ENCODE peak calls at places on chromosomes 6 and 20, in four cellular contexts. G is GM10248, X is H9, T is mesothelial cell of epicardium. D is an unnamed sample.
A peak's percentile ranks its signal among the peaks of the same experiment; 100 is the strongest.

GRCh38 chr20:9311132-9311531 is 203.3 kb upstream of the LAMP5 start:
- DNase-seq in G (no peak), X (no peak), T (no peak), D (no peak)

GRCh38 chr6:170277893-170278742 is 12.8 kb downstream of the DLL1 start:
- DNase-seq in G (no peak), X (no peak), T (no peak), D (no peak)

GRCh38 chr20:52242237-52243230 is 51.0 kb upstream of the ZFP64 start:
- DNase-seq in G (peak; percentile 31), X (no peak), T (no peak), D (no peak)

GRCh38 chr6:121285041-121285440 is 49.2 kb downstream of the TBC1D32 start:
- DNase-seq in G (no peak), X (no peak), T (no peak), D (no peak)

GRCh38 chr6:122530440-122531046 is 58.9 kb upstream of the SERINC1 start:
- DNase-seq in G (peak; percentile 39), X (peak; percentile 57), T (peak; percentile 46), D (no peak)

GRCh38 chr6:107080036-107080435 is 35.3 kb downstream of the BEND3 start:
- DNase-seq in G (no peak), X (peak; percentile 69), T (no peak), D (no peak)

GRCh38 chr6:46983007-46983411 is 59.1 kb downstream of the ADGRF1 start:
- DNase-seq in G (no peak), X (peak; percentile 36), T (no peak), D (no peak)

GRCh38 chr20:36051318-36052116 is 83.1 kb downstream of the CNBD2 start:
- DNase-seq in G (no peak), X (peak; percentile 30), T (no peak), D (no peak)

GRCh38 chr6:89494131-89494793 is 61.3 kb downstream of the ANKRD6 start:
- DNase-seq in G (no peak), X (peak; percentile 41), T (no peak), D (no peak)

GRCh38 chr20:54433653-54434052 is 41.7 kb upstream of the DOK5 start:
- DNase-seq in G (no peak), X (no peak), T (no peak), D (no peak)

GRCh38 chr20:50198211-50198666 is 7.6 kb downstream of the CEBPB start:
- DNase-seq in G (no peak), X (no peak), T (no peak), D (no peak)

GRCh38 chr6:15329154-15329781 is 83.4 kb downstream of the JARID2 start:
- DNase-seq in G (no peak), X (no peak), T (no peak), D (no peak)

GRCh38 chr6:15324427-15324985 is 78.6 kb downstream of the JARID2 start:
- DNase-seq in G (no peak), X (no peak), T (no peak), D (no peak)

GRCh38 chr6:15326072-15326614 is 80.3 kb downstream of the JARID2 start:
- DNase-seq in G (no peak), X (no peak), T (no peak), D (no peak)

GRCh38 chr6:15325540-15325955 is 79.7 kb downstream of the JARID2 start:
- DNase-seq in G (no peak), X (no peak), T (no peak), D (no peak)

DNA sequence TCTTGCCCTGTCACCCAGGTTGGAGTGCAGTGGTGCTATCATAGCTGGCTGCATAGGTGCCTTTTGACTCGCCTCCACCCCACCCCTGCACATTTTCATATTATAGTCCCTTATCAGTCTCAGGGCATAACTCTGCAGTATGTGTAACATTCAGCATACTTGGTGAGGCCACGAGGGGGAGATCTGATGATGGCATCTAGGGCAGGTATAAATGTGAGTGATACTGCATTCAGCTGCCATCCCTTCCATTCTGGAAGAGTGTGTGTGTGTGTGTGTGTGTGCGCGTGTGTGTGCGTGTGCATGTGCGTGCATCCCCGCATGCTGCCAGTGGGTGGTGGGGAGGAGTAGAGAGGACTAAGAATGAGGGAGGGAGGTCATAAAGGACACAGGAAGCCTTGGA is 81.4 kb downstream of the JARID2 start:
- DNase-seq in G (peak; percentile 48), X (no peak), T (no peak), D (no peak)
- TF ChIP-seq CTCF in G (peak; percentile 44), X (peak; percentile 11), T (no peak), D (no peak)

GRCh38 chr6:149300563-149300962 is 16.9 kb upstream of the TAB2 start:
- DNase-seq in G (no peak), X (no peak), T (no peak), D (no peak)

GRCh38 chr6:149303468-149303867 is 14.0 kb upstream of the TAB2 start:
- DNase-seq in G (no peak), X (no peak), T (no peak), D (no peak)

GRCh38 chr6:149306967-149307366 is 10.5 kb upstream of the TAB2 start:
- DNase-seq in G (no peak), X (no peak), T (no peak), D (no peak)

GRCh38 chr6:149302723-149303122 is 14.8 kb upstream of the TAB2 start:
- DNase-seq in G (no peak), X (no peak), T (no peak), D (no peak)

DNA sequence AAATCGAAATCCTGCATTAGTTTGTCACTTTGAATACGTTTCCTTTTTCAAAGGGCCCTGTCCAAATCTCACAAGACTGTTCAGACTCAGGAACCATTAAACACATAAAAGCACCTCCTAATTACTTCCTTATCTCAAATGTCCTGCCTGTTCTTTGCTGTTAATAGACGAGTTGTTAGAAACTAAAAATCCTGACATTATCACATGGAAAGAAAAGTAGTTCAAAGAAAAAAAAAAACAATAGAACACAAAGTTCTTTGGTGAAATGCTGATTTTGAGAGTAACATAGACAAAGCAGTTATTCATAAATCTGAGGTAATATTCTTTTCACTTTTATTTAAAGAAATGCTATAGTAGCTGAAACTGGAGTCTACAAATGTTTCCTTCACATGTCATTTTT is 12.1 kb upstream of the TAB2 start:
- DNase-seq in G (no peak), X (no peak), T (no peak), D (no peak)
- TF ChIP-seq CTCF in G (no peak), X (no peak), T (no peak), D (no peak)

GRCh38 chr6:168909288-168909687 is 344.4 kb downstream of the THBS2 start:
- DNase-seq in G (no peak), X (no peak), T (peak; percentile 24), D (no peak)

GRCh38 chr6:168908166-168908565 is 345.5 kb downstream of the THBS2 start:
- DNase-seq in G (no peak), X (no peak), T (no peak), D (no peak)

GRCh38 chr6:168905451-168906090 is 348.1 kb downstream of the THBS2 start:
- DNase-seq in G (no peak), X (no peak), T (no peak), D (no peak)

GRCh38 chr6:168906251-168906845 is 347.3 kb downstream of the THBS2 start:
- DNase-seq in G (no peak), X (no peak), T (no peak), D (no peak)

DNA sequence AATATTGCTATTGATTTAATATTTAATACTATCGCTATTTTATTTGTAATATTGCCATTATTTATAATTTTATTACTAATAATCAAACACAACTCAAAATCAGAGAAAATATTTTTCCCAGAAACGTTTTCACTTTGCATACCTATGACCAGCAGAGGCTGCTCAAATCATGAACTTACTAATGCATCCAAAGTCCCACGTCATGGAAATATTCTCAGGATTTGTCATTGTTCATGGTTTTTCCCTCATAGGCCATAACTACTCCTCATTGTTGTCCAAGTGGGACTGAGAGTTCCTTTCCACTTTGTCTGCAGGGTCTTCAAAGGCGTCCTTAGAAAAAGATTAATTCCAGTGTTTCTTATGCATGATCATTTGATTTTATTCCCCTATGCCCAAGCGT is 344.8 kb downstream of the THBS2 start:
- DNase-seq in G (no peak), X (no peak), T (no peak), D (no peak)
- TF ChIP-seq CTCF in G (no peak), X (no peak), T (no peak), D (no peak)

DNA sequence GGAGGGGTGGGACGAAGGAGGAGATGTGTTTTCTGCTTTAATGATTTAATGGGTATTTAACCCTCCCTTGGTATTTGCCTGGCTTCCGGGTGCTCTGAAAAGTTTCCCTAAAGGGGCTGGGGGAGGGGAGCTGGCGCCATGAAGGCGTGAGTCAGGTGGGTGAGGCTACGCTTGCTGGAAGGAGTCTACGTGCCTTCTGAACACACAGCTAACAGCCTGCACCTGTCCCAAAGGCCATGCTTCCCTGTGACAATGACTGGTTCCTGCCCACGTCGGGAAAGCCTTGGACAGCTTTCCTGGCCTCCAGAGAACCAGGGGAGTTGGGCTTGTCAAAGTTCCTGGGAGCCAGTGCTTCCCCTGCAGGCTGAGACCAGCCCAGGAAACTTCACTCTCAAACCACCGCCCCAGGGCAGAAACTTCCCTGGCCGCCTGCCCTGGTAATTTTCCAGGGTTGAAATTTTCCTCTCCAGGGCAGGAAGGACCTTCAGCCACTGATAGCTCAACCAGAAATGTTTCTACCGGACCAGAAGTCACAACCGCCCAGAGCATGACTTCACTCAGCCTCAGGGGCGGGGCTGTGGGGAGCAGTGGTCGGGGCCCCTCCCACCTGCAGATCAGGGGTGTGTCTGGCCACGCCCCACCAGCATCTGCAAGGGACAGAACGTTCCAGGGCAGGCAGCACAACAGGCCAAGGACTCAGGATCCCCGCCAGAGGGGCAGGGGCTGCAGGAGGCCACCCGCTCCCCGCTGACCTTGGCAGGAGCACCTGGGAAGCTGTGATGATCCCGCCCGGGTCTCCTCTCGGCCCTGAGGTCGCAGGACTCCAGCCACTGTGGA is 18.6 kb upstream of the SLCO4A1 start:
- DNase-seq in G (peak; percentile 99), X (peak; percentile 93), T (peak; percentile 84), D (peak; percentile 82)
- TF ChIP-seq CTCF in G (no peak), X (no peak), T (no peak), D (no peak)

GRCh38 chr20:63578224-63579016 is 4.4 kb upstream of the HELZ2 start:
- DNase-seq in G (no peak), X (no peak), T (no peak), D (no peak)
- TF ChIP-seq CTCF in G (peak; percentile 22), X (peak; percentile 9), T (no peak), D (no peak)

D was measured in activated B cell treated with CpG ODN at 0.5 μM for 24 hours.